ENCODE peak calls at places on chromosomes 4 and X, in six cellular contexts. I is NCI-H748 treated with DMSO at 0.1 percent for 48 hours; V is activated naive CD4-positive, alpha-beta T cell treated with Interleukin-2 at 50 U/mL for 16 hours; R is iris pigment epithelial cell; P is IMR-90; J is upper lobe of right lung. Q is an unnamed sample.

GRCh38 chr4:101421393-101421792 is 74.1 kb upstream of the PPP3CA start:
- DNase-seq in I (no peak), V (no peak), R (no peak), P (peak; percentile 1), J (no peak), Q (no peak)

GRCh38 chr4:25788839-25789238 is 73.9 kb downstream of the SEL1L3 start:
- DNase-seq in I (no peak), V (no peak), R (no peak), P (no peak), J (no peak), Q (no peak)

GRCh38 chr4:38529189-38530115 is 134.5 kb upstream of the KLF3 start:
- DNase-seq in I (peak; percentile 78), V (peak; percentile 68), R (no peak), P (no peak), J (peak; percentile 63), Q (no peak)

GRCh38 chr4:20447103-20447502 is 195.4 kb downstream of the SLIT2 start:
- DNase-seq in I (no peak), V (no peak), R (no peak), P (no peak), J (no peak), Q (no peak)

GRCh38 chr4:23364167-23364566 is 525.7 kb downstream of the PPARGC1A start:
- DNase-seq in I (no peak), V (no peak), R (no peak), P (no peak), J (no peak), Q (no peak)

GRCh38 chr4:106986486-106986885 is 49.6 kb downstream of the DKK2 start:
- DNase-seq in I (no peak), V (no peak), R (peak; percentile 75), P (no peak), J (no peak), Q (peak; percentile 40)

GRCh38 chr4:12884846-12885796 is 599.0 kb downstream of the RAB28 start:
- DNase-seq in I (no peak), V (no peak), R (no peak), P (no peak), J (no peak), Q (no peak)

GRCh38 chrX:136193771-136194170 is 46.4 kb downstream of the FHL1 start:
- DNase-seq in I (no peak), V (no peak), R (no peak), P (no peak), J (no peak), Q (no peak)

GRCh38 chrX:26631385-26631784 is 415.4 kb downstream of the MAGEB5 start:
- DNase-seq in I (no peak), V (no peak), R (no peak), P (no peak), J (no peak), Q (no peak)

GRCh38 chrX:74422576-74423288 is 1.4 kb downstream of the SLC16A2 start:
- DNase-seq in I (no peak), V (no peak), R (peak; percentile 71), P (peak; percentile 66), J (peak; percentile 75), Q (peak; percentile 86)

GRCh38 chr4:124111922-124112321 is 600.6 kb downstream of the ANKRD50 start:
- DNase-seq in I (peak; percentile 31), V (no peak), R (peak; percentile 91), P (peak; percentile 87), J (no peak), Q (peak; percentile 58)

GRCh38 chr4:78100060-78100459 is 42.9 kb downstream of the FRAS1 start:
- DNase-seq in I (no peak), V (no peak), R (no peak), P (no peak), J (no peak), Q (peak; percentile 35)

GRCh38 chrX:40031861-40032422 is 65.8 kb downstream of the BCOR start:
- DNase-seq in I (no peak), V (no peak), R (no peak), P (no peak), J (no peak), Q (no peak)

GRCh38 chrX:94524867-94525266 is 850.9 kb downstream of the FAM133A start:
- DNase-seq in I (no peak), V (no peak), R (no peak), P (no peak), J (no peak), Q (no peak)

GRCh38 chr4:180665994-180666818 is 1577.0 kb upstream of the TENM3 start:
- DNase-seq in I (peak; percentile 68), V (no peak), R (peak; percentile 51), P (peak; percentile 63), J (no peak), Q (peak; percentile 54)

GRCh38 chrX:10797493-10797892 is 177.1 kb upstream of the MID1 start:
- DNase-seq in I (no peak), V (no peak), R (peak; percentile 74), P (peak; percentile 71), J (no peak), Q (no peak)

GRCh38 chrX:69027181-69028005 is 137.9 kb downstream of the PJA1 start:
- DNase-seq in I (no peak), V (no peak), R (peak; percentile 91), P (peak; percentile 93), J (no peak), Q (no peak)

GRCh38 chr4:176498857-176499256 is 179.1 kb downstream of the SPCS3 start:
- DNase-seq in I (no peak), V (no peak), R (peak; percentile 57), P (peak; percentile 66), J (no peak), Q (peak; percentile 8)

GRCh38 chr4:72779256-72779655 is 210.2 kb upstream of the ADAMTS3 start:
- DNase-seq in I (no peak), V (no peak), R (peak; percentile 43), P (no peak), J (no peak), Q (peak; percentile 7)

GRCh38 chrX:75067931-75068330 is 88.2 kb downstream of the ABCB7 start:
- DNase-seq in I (no peak), V (no peak), R (peak; percentile 46), P (peak; percentile 13), J (no peak), Q (no peak)

GRCh38 chr4:80454040-80454439 is 118.5 kb downstream of the CFAP299 start:
- DNase-seq in I (no peak), V (no peak), R (peak; percentile 14), P (peak; percentile 54), J (no peak), Q (no peak)

GRCh38 chrX:115957862-115958490 is 212.6 kb upstream of the AGTR2 start:
- DNase-seq in I (no peak), V (no peak), R (no peak), P (no peak), J (no peak), Q (no peak)

Q was measured in GM03348.